ENCODE peak calls at places on chromosomes 16 and 17, in nine cellular contexts. A, R, G, I, P, H, M, W and Y are unnamed samples.

GRCh38 chr17:77096570-77097214 is 44.1 kb upstream of the SEC14L1 start:
- DNase-seq in G (no peak), W (no peak), R (no peak), M (peak; percentile 60), I (no peak), A (no peak), P (peak; percentile 13), H (no peak), Y (peak; percentile 61)

GRCh38 chr17:70919241-70919640 is 749.9 kb downstream of the KCNJ2 start:
- DNase-seq in A (no peak), H (no peak), M (no peak), R (no peak), W (no peak), I (no peak), G (no peak), P (no peak), Y (no peak)

GRCh38 chr16:65201446-65202010 is 79.7 kb upstream of the CDH11 start:
- DNase-seq in M (no peak), P (no peak), I (no peak), W (no peak), G (no peak), A (no peak), R (no peak), H (no peak), Y (no peak)

GRCh38 chr16:72877374-72878028 is 170.4 kb downstream of the ZFHX3 start:
- DNase-seq in A (no peak), I (peak; percentile 4), H (no peak), W (no peak), G (no peak), P (no peak), R (no peak), M (no peak), Y (no peak)

GRCh38 chr16:31333686-31334649 is 21.0 kb upstream of the ITGAX start:
- DNase-seq in A (peak; percentile 35), I (no peak), P (peak; percentile 31), W (no peak), R (no peak), M (no peak), H (no peak), G (no peak), Y (peak; percentile 40)

GRCh38 chr16:88327566-88328312 is 55.0 kb upstream of the ZNF469 start:
- DNase-seq in I (no peak), R (no peak), G (no peak), A (no peak), P (no peak), W (no peak), M (no peak), H (no peak), Y (no peak)

GRCh38 chr16:17404903-17405691 is 65.7 kb downstream of the XYLT1 start:
- DNase-seq in M (peak; percentile 84), R (no peak), H (no peak), P (no peak), W (no peak), G (peak; percentile 61), I (no peak), A (no peak), Y (no peak)

GRCh38 chr17:41959336-41960095 is 7.1 kb upstream of the CNP start:
- DNase-seq in A (no peak), W (no peak), P (no peak), M (no peak), G (no peak), R (no peak), I (no peak), H (no peak), Y (peak; percentile 77)

GRCh38 chr17:74211929-74212261 is 1.5 kb upstream of the TTYH2 start:
- DNase-seq in W (no peak), G (no peak), H (no peak), P (no peak), R (no peak), I (no peak), A (no peak), M (no peak), Y (no peak)

GRCh38 chr17:1227917-1228751 is 42.1 kb upstream of the BHLHA9 start:
- DNase-seq in A (peak; percentile 65), G (peak; percentile 52), P (no peak), W (no peak), H (no peak), M (peak; percentile 63), R (no peak), I (no peak), Y (no peak)

GRCh38 chr17:29594441-29595090 is 1.6 kb downstream of the ANKRD13B start:
- DNase-seq in R (no peak), M (no peak), I (no peak), A (no peak), W (no peak), G (no peak), H (no peak), P (no peak), Y (no peak)

GRCh38 chr17:81987161-81987770 is 9.8 kb downstream of the ASPSCR1 start:
- DNase-seq in I (no peak), P (no peak), M (no peak), A (no peak), R (no peak), G (no peak), H (no peak), W (no peak), Y (no peak)

GRCh38 chr17:81481815-81482505 is 30.6 kb downstream of the ACTG1 start:
- DNase-seq in G (no peak), P (no peak), M (no peak), A (no peak), I (no peak), R (no peak), H (no peak), W (no peak), Y (no peak)

GRCh38 chr16:14553447-14553846 is 76.6 kb downstream of the PARN start:
- DNase-seq in I (no peak), W (no peak), M (no peak), G (no peak), A (no peak), P (no peak), R (no peak), H (no peak), Y (no peak)

GRCh38 chr17:7842380-7842949 is 8.4 kb downstream of the KDM6B start:
- DNase-seq in I (peak; percentile 96), H (peak; percentile 89), G (peak; percentile 55), W (peak; percentile 95), P (no peak), M (peak; percentile 87), A (no peak), R (peak; percentile 98), Y (peak; percentile 87)